ENCODE peak calls at places on chromosomes 12 and 14, in eight cellular contexts. I, P, T, X, H, F, G and C are unnamed samples.

GRCh38 chr12:29640589-29641345 is 143.0 kb downstream of the TMTC1 start:
- DNase-seq in I (peak; percentile 71), P (peak; percentile 61), T (no peak), X (peak; percentile 57), H (peak; percentile 74), F (peak; percentile 19), G (no peak), C (peak; percentile 60)

GRCh38 chr12:103169-103981 is 36.8 kb downstream of the IQSEC3 start:
- DNase-seq in I (no peak), P (no peak), T (no peak), X (peak; percentile 87), H (no peak), F (peak; percentile 90), G (no peak), C (no peak)

GRCh38 chr12:70091021-70091521 is 152.2 kb upstream of the CNOT2 start:
- DNase-seq in I (no peak), P (no peak), T (no peak), X (no peak), H (no peak), F (no peak), G (no peak), C (no peak)

GRCh38 chr14:102183922-102184677 is 44.4 kb downstream of the WDR20 start:
- DNase-seq in I (no peak), P (no peak), T (no peak), X (peak; percentile 19), H (no peak), F (no peak), G (no peak), C (no peak)

GRCh38 chr14:104597576-104597975 is 7.0 kb downstream of the TMEM179 start:
- DNase-seq in I (no peak), P (no peak), T (no peak), X (no peak), H (no peak), F (no peak), G (no peak), C (no peak)

GRCh38 chr14:104686624-104687517 is 2.5 kb upstream of the INF2 start:
- DNase-seq in I (no peak), P (no peak), T (no peak), X (peak; percentile 1), H (no peak), F (no peak), G (no peak), C (no peak)

GRCh38 chr14:81269979-81270375 is 49.2 kb upstream of the GTF2A1 start:
- DNase-seq in I (no peak), P (no peak), T (no peak), X (no peak), H (no peak), F (no peak), G (no peak), C (no peak)

GRCh38 chr12:39906237-39906636 is 199.6 kb downstream of the SLC2A13 start:
- DNase-seq in I (no peak), P (no peak), T (no peak), X (no peak), H (no peak), F (no peak), G (no peak), C (no peak)

GRCh38 chr12:126271138-126271537 is 1205.9 kb downstream of the AACS start:
- DNase-seq in I (no peak), P (no peak), T (no peak), X (no peak), H (no peak), F (no peak), G (no peak), C (no peak)

GRCh38 chr12:104680070-104680469 is 223.3 kb downstream of the CHST11 start:
- DNase-seq in I (no peak), P (no peak), T (no peak), X (peak; percentile 23), H (no peak), F (peak; percentile 70), G (peak; percentile 13), C (no peak)

GRCh38 chr14:36647417-36647826 is 14.2 kb upstream of the PAX9 start:
- DNase-seq in I (no peak), P (no peak), T (no peak), X (peak; percentile 41), H (no peak), F (peak; percentile 47), G (no peak), C (no peak)
- TF ChIP-seq EZH2 in I (peak; percentile 86), P (no peak), T (no peak), X (peak; percentile 47), H (peak; percentile 2), F (no peak), G (no peak), C (no peak)

DNA sequence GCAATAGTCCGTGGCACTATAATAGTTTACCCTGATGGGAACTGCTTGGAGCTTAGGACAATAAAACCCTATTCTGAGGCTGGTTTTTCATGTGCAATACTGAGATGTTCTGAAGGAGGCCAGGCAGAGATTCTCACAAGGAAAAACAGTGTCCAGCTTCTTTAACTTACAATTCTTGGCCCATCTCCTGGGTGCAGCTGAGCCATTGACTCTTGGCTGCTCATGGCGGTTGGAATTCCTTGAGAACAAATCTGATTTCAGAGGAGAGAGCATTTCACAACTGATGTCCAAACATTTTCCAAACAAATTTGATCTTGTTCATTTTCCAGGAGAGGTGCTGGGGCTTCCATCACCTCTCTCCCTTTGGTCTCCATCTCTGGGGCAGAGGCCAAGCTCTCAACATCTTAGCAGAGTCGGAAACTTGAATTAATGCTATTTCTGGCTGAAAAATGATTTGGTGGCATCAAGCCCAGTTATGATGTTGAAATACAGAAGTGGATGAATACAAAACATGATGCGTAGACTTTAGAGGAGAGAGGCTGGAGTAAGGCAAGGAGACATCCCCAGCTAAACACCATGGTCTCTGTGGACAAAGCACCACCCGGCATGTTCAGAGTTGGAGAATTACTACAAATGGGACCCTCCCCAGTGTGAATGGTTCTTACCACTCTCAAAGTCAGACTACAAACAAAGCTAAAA is 593.0 kb downstream of the VRK1 start:
- DNase-seq in I (no peak), P (no peak), T (no peak), X (no peak), H (no peak), F (no peak), G (no peak), C (no peak)
- TF ChIP-seq EZH2 in I (no peak), P (no peak), T (no peak), X (no peak), H (no peak), F (no peak), G (no peak), C (no peak)

DNA sequence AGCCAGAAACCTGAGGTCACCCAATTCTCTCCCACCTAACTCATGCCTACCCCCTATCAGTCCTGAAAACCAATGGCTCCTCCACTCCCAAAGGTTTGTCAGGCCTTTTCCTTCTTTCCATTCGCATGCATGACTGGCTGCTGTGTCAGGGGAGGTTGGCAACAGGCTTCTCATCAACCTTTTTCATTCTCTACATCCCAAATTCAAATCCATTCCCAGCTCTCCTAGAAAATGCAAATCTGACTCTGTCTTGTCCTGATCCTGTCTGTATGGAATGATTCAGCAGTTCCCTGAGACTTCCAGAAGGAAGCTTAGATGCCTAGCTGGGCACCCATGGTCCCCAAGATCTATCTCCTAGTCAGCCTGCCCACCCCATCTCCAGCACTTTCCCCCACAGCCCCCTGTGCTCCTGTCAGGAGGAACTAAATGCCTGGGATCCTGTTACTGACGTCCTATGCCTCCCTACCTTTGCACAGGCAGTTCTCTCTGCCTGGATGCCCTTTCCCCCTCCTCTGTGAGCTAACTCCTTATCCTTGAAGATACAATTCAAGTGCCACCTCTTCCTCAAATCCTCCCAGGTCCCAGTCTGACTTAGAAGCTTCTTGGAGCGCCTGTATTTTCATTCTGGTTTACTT is 5.1 kb upstream of the CTDSP2 start:
- DNase-seq in I (no peak), P (no peak), T (no peak), X (no peak), H (no peak), F (no peak), G (no peak), C (no peak)
- TF ChIP-seq EZH2 in I (no peak), P (no peak), T (no peak), X (no peak), H (no peak), F (no peak), G (no peak), C (no peak)

GRCh38 chr14:22600027-22600426 is 1.9 kb downstream of the ABHD4 start:
- DNase-seq in I (no peak), P (no peak), T (peak; percentile 10), X (no peak), H (no peak), F (no peak), G (no peak), C (no peak)
- TF ChIP-seq EZH2 in I (no peak), P (no peak), T (no peak), X (no peak), H (no peak), F (no peak), G (no peak), C (no peak)

GRCh38 chr12:27335364-27336145 is 2.9 kb downstream of the BMAL2 start:
- DNase-seq in I (peak; percentile 32), P (peak; percentile 48), T (no peak), X (no peak), H (no peak), F (no peak), G (no peak), C (no peak)
- TF ChIP-seq EZH2 in I (no peak), P (no peak), T (no peak), X (no peak), H (no peak), F (no peak), G (no peak), C (no peak)

DNA sequence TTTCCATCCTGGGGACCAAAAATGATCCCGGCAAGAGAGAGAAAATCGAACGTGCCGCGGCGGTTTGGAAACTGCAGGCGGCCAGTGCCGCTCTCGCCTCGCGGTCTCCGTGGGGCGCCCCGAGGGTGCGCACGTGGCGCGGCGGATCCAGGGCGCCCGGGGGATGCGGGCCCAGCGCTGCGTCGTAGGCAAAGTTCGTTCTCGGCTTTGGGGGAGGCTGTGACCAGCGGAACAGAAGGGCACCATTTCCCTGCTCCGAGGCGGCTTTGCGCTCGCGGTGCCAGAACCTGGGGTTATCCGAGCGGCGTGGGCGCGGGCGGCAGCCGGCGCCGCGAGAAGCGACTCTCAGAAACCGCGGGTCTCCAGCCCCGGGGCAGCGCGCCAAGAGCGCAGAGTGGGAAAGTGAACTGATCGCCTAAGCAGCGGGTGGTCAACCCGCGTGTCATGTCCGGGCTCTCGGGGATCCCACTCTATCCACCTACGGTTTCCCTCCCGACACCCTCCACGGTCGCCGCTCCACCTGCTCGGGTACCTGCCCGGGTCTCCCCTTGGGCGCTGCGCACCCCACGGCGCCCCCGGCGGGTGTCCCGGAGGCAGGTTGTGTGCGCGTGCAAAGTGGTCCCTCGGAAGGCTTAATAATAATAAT is 1.1 kb downstream of the ESRRB start:
- DNase-seq in I (no peak), P (no peak), T (no peak), X (peak; percentile 40), H (no peak), F (no peak), G (no peak), C (no peak)
- TF ChIP-seq EZH2 in I (peak; percentile 84), P (peak; percentile 82), T (no peak), X (peak; percentile 99), H (peak; percentile 82), F (peak; percentile 81), G (peak; percentile 94), C (no peak)